ENCODE peak calls at places on chromosomes 16 and 17, in eight cellular contexts. A is psoas muscle, W is astrocyte of the cerebellum, X is foreskin fibroblast, I is upper lobe of right lung, Z is AG04450, K is thoracic aorta, T is fibroblast of lung. D is an unnamed sample.

GRCh38 chr16:31265329-31266245 is 5.8 kb downstream of the ITGAM start:
- DNase-seq in T (peak; percentile 16), W (no peak), Z (no peak), X (no peak), K (no peak), A (peak; percentile 19), I (peak; percentile 64), D (peak; percentile 14)

GRCh38 chr16:71687853-71688252 is 36.6 kb downstream of the PHLPP2 start:
- DNase-seq in W (no peak), I (no peak), A (no peak), K (no peak), X (no peak), Z (no peak), T (no peak), D (peak; percentile 33)

GRCh38 chr17:47057831-47058230 is 78.8 kb upstream of the RPRML start:
- DNase-seq in K (no peak), I (no peak), A (no peak), W (no peak), X (no peak), T (no peak), Z (no peak), D (no peak)

GRCh38 chr17:80997471-80998387 is 6.1 kb downstream of the CHMP6 start:
- DNase-seq in A (no peak), T (peak; percentile 71), K (no peak), W (no peak), X (no peak), I (no peak), Z (no peak), D (no peak)

GRCh38 chr16:72723781-72724180 is 324.1 kb downstream of the ZFHX3 start:
- DNase-seq in W (peak; percentile 26), K (no peak), T (peak; percentile 31), I (no peak), A (no peak), X (peak; percentile 69), Z (peak; percentile 11), D (peak; percentile 83)

GRCh38 chr17:35162755-35163154 is 15.1 kb downstream of the UNC45B start:
- DNase-seq in T (no peak), A (no peak), Z (no peak), K (no peak), X (no peak), I (no peak), W (no peak), D (no peak)

GRCh38 chr16:17828012-17828411 is 357.3 kb upstream of the XYLT1 start:
- DNase-seq in I (no peak), W (peak; percentile 92), A (no peak), T (peak; percentile 91), Z (no peak), K (no peak), X (peak; percentile 60), D (peak; percentile 97)

GRCh38 chr16:18999045-18999393 is 15.3 kb downstream of the TMC7 start:
- DNase-seq in A (no peak), T (no peak), X (no peak), I (no peak), Z (no peak), W (no peak), K (no peak), D (no peak)

GRCh38 chr17:28725660-28726395 is at the start of gene TLCD1:
- DNase-seq in X (peak; percentile 85), A (peak; percentile 69), K (no peak), T (peak; percentile 74), I (peak; percentile 91), Z (no peak), W (no peak), D (peak; percentile 77)

GRCh38 chr16:6016530-6017184 is 919.1 kb upstream of the EEF2KMT start:
- DNase-seq in T (peak; percentile 45), K (no peak), A (no peak), I (no peak), X (peak; percentile 1), Z (no peak), W (peak; percentile 38), D (peak; percentile 5)

GRCh38 chr17:19460695-19461094 is 49.7 kb downstream of the RNF112 start:
- DNase-seq in X (no peak), I (no peak), Z (no peak), T (no peak), K (no peak), A (peak; percentile 34), W (no peak), D (peak; percentile 38)

GRCh38 chr17:32239457-32239856 is 26.2 kb upstream of the RHBDL3 start:
- DNase-seq in I (no peak), X (no peak), T (no peak), K (no peak), Z (no peak), W (no peak), A (no peak), D (no peak)

GRCh38 chr16:86041205-86041604 is 142.2 kb downstream of the IRF8 start:
- DNase-seq in X (no peak), T (no peak), K (no peak), I (no peak), Z (no peak), W (no peak), A (no peak), D (no peak)

GRCh38 chr17:76547183-76547641 is 7.4 kb downstream of the PRCD start:
- DNase-seq in I (no peak), Z (no peak), X (peak; percentile 68), A (peak; percentile 40), K (no peak), T (peak; percentile 59), W (no peak), D (peak; percentile 90)

DNA sequence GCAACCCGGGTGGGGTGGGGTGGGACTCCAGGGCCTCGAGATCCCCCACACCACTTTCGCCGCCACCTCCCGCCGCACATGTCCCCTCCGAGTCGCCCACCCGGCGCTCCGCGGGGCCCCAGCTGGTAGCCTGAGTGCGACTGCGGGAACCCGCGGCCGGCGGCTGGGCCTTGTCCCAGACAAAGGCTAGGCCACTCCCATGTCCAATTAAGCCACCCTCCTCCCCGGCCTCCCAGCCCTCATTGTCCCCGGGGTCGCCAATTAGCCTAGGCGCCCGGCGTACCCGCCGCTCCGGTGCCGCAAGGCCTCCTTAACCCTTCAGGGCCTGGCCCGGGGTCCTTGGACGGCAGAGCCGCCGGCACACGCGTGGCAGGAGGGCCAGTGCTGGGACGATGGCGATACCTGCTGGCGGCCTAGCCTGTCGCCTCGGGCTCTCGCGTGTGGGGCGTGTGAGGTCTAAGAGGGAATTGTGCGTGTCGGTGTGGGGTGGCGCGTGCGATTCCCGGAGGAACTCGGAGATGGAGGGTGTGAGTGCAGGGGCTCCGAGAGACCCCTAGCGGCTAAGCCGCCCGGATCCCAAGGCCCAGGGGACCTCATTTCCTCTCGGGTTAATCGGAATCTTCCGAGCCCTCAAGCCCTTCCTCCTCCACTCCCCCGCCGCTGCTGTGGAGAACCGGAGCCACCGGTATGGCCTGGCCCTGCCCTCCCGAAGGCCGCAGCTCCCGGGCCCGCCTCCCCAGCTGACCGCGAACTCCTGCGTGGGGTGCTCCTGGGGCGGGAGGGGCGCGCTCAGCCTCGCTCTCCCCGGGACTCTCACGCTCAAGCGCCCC is 11.7 kb downstream of the TBX2 start:
- DNase-seq in Z (no peak), I (peak; percentile 85), X (peak; percentile 85), K (no peak), A (no peak), W (no peak), T (peak; percentile 77), D (peak; percentile 76)
- TF ChIP-seq CTCF in Z (peak; percentile 40), I (peak; percentile 20), X (peak; percentile 19), K (no peak), A (peak; percentile 4), W (peak; percentile 31), T (peak; percentile 15), D (peak; percentile 21)

DNA sequence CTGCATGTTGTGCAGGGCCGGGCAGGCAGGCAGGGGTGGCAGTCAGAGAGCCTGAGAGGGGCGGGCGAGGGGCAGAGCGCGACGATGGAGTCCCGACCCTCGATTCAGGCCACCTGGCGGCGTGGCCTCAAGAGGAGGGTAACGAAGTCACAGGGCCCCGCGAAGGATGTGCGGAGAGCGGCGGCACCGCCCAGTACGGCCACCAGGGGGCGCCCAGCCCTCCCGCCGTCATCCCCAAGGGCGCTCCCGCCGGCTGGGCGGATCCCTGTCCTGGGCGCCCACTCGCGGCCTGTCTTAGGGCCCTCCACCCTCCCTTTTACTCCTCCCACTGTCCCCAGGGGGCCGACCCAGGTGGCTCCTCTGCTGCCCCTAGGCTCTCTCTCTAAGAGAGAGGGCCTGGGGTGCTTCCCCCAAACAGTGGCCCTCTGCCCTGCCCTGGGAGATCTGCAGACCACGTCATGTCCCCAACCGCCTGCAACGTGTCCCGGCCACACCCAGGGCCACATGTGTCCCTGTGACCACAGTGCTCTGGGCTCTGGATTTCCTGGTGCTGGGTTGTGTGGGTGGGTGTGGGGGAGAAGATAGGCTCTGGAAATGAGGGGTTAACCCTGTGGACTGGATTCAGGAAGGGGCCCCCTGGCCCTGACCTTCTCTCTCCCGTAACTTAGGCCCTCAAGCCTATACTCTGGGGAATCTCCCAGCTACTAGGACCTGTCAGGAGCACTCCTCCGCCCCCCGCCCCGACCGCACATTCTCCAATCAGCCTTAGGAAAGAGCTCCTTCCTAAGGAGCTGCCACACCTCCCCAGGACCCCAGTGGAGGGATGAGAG is 5.9 kb downstream of the DPEP2 start:
- DNase-seq in I (peak; percentile 93), W (no peak), A (peak; percentile 85), X (peak; percentile 49), Z (peak; percentile 13), K (peak; percentile 20), T (peak; percentile 50), D (peak; percentile 62)
- H3K4me3 ChIP-seq in I (peak overlapping the region; percentile 45), W (no peak overlapping the region), A (peak overlapping the region; percentile 64), X (peak overlapping the region; percentile 38), Z (peak overlapping the region; percentile 20), K (peak overlapping the region; percentile 73), T (no peak overlapping the region), D (peak overlapping the region; percentile 12)

GRCh38 chr17:54947396-54947795 is 21.1 kb downstream of the COX11 start:
- DNase-seq in Z (no peak), X (no peak), I (no peak), W (no peak), A (no peak), T (no peak), K (no peak), D (no peak)

GRCh38 chr17:54941285-54941684 is 27.2 kb downstream of the COX11 start:
- DNase-seq in X (no peak), A (no peak), Z (no peak), W (no peak), I (no peak), K (no peak), T (no peak), D (no peak)

GRCh38 chr17:54945246-54945645 is 23.2 kb downstream of the COX11 start:
- DNase-seq in W (no peak), K (no peak), T (no peak), I (no peak), X (no peak), Z (no peak), A (no peak), D (no peak)

GRCh38 chr17:54945671-54946070 is 22.8 kb downstream of the COX11 start:
- DNase-seq in A (no peak), I (no peak), Z (no peak), T (no peak), K (no peak), W (no peak), X (no peak), D (no peak)

DNA sequence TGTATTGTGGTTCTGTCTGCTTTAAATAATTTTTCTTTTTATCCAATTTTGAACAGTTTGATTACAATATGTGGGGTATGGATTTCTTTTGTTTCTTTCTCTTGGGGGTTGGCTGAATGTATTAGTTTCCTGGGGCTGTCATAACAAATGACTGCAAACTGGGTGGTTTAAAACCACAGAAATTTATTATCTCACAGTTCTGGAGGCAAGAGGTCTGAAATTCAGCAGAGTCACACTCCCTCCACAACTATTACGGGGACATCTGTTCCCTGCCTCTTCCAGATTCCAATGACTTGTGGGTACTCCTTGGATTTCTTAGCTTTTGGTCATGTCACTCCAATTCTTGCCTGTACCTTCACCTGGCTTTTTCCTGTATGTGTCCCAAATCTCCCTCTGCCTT is 23.7 kb downstream of the COX11 start:
- DNase-seq in X (peak; percentile 13), W (no peak), K (no peak), A (no peak), T (peak; percentile 70), I (no peak), Z (no peak), D (peak; percentile 15)
- TF ChIP-seq CTCF in X (no peak), W (no peak), K (no peak), A (no peak), T (no peak), I (no peak), Z (no peak), D (no peak)

GRCh38 chr16:54655171-54655590 is 275.5 kb upstream of the IRX5 start:
- DNase-seq in T (peak; percentile 49), W (peak; percentile 43), I (peak; percentile 71), Z (no peak), A (no peak), X (no peak), K (no peak), D (peak; percentile 10)
- H3K4me3 ChIP-seq in T (no peak overlapping the region), W (no peak overlapping the region), I (peak overlapping the region; percentile 25), Z (no peak overlapping the region), A (peak overlapping the region; percentile 3), X (no peak overlapping the region), K (peak overlapping the region; percentile 53), D (no peak overlapping the region)

D was measured in fibroblast of mammary gland.